ENCODE peak calls at places on chromosomes 5 and 9, in seven cellular contexts. One of them, this sample, is unnamed.

GRCh38 chr9:88322906-88323566 is 65.2 kb upstream of the SPIN1 start:
- DNase-seq in neuronal stem cell: no peak
- DNase-seq in mesenchymal stem cell: peak; percentile 72
- DNase-seq in mesendoderm: no peak
- DNase-seq in trophoblast cell: no peak
- DNase-seq in H1: no peak
- DNase-seq in H9: no peak
- DNase-seq in this sample: peak; percentile 29

GRCh38 chr5:107203231-107203630 is 467.5 kb downstream of the EFNA5 start:
- DNase-seq in trophoblast cell: no peak
- DNase-seq in H1: no peak
- DNase-seq in H9: no peak
- DNase-seq in neuronal stem cell: no peak
- DNase-seq in mesendoderm: no peak
- DNase-seq in mesenchymal stem cell: peak; percentile 8
- DNase-seq in this sample: no peak

GRCh38 chr9:21796768-21797167 is 5.7 kb upstream of the MTAP start:
- DNase-seq in trophoblast cell: peak; percentile 87
- DNase-seq in neuronal stem cell: no peak
- DNase-seq in H1: no peak
- DNase-seq in mesendoderm: no peak
- DNase-seq in mesenchymal stem cell: peak; percentile 15
- DNase-seq in H9: no peak
- DNase-seq in this sample: peak; percentile 76

GRCh38 chr5:154755361-154756202 is at the start of gene LARP1:
- DNase-seq in neuronal stem cell: peak; percentile 45
- DNase-seq in H9: no peak
- DNase-seq in mesenchymal stem cell: no peak
- DNase-seq in H1: no peak
- DNase-seq in trophoblast cell: no peak
- DNase-seq in mesendoderm: peak; percentile 57
- DNase-seq in this sample: peak; percentile 19

GRCh38 chr9:37029304-37029775 is 4.7 kb downstream of the PAX5 start:
- DNase-seq in trophoblast cell: no peak
- DNase-seq in neuronal stem cell: no peak
- DNase-seq in H9: peak; percentile 46
- DNase-seq in mesendoderm: peak; percentile 16
- DNase-seq in mesenchymal stem cell: no peak
- DNase-seq in H1: peak; percentile 61
- DNase-seq in this sample: no peak

GRCh38 chr5:146805099-146805498 is 73.5 kb downstream of the PPP2R2B start:
- DNase-seq in H9: no peak
- DNase-seq in mesendoderm: peak; percentile 21
- DNase-seq in trophoblast cell: no peak
- DNase-seq in neuronal stem cell: no peak
- DNase-seq in mesenchymal stem cell: no peak
- DNase-seq in H1: no peak
- DNase-seq in this sample: no peak

GRCh38 chr5:177509361-177509951 is at the start of gene DOK3:
- DNase-seq in mesendoderm: no peak
- DNase-seq in neuronal stem cell: no peak
- DNase-seq in H9: peak; percentile 55
- DNase-seq in trophoblast cell: no peak
- DNase-seq in H1: no peak
- DNase-seq in mesenchymal stem cell: no peak
- DNase-seq in this sample: no peak

GRCh38 chr9:98879958-98880300 is 63.8 kb upstream of the COL15A1 start:
- DNase-seq in trophoblast cell: no peak
- DNase-seq in mesenchymal stem cell: no peak
- DNase-seq in mesendoderm: no peak
- DNase-seq in H1: no peak
- DNase-seq in neuronal stem cell: no peak
- DNase-seq in H9: no peak
- DNase-seq in this sample: no peak

GRCh38 chr9:107176701-107177100 is 106.4 kb upstream of the RAD23B start:
- DNase-seq in trophoblast cell: no peak
- DNase-seq in H9: no peak
- DNase-seq in mesenchymal stem cell: peak; percentile 94
- DNase-seq in mesendoderm: peak; percentile 33
- DNase-seq in H1: no peak
- DNase-seq in neuronal stem cell: no peak
- DNase-seq in this sample: peak; percentile 28

GRCh38 chr9:126499005-126499910 is 114.5 kb upstream of the LMX1B start:
- DNase-seq in mesenchymal stem cell: peak; percentile 63
- DNase-seq in H9: peak; percentile 63
- DNase-seq in mesendoderm: peak; percentile 64
- DNase-seq in trophoblast cell: no peak
- DNase-seq in neuronal stem cell: peak; percentile 57
- DNase-seq in H1: peak; percentile 79
- DNase-seq in this sample: peak; percentile 17

GRCh38 chr5:51606921-51607320 is 223.7 kb downstream of the ISL1 start:
- DNase-seq in trophoblast cell: no peak
- DNase-seq in H1: no peak
- DNase-seq in H9: no peak
- DNase-seq in neuronal stem cell: no peak
- DNase-seq in mesenchymal stem cell: no peak
- DNase-seq in mesendoderm: no peak
- DNase-seq in this sample: no peak

GRCh38 chr5:78677777-78678668 is 29.5 kb upstream of the LHFPL2 start:
- DNase-seq in H9: no peak
- DNase-seq in H1: no peak
- DNase-seq in neuronal stem cell: no peak
- DNase-seq in mesenchymal stem cell: peak; percentile 91
- DNase-seq in trophoblast cell: peak; percentile 81
- DNase-seq in mesendoderm: peak; percentile 45
- DNase-seq in this sample: peak; percentile 98

GRCh38 chr5:84274585-84275468 is 109.9 kb downstream of the EDIL3 start:
- DNase-seq in H1: peak; percentile 64
- DNase-seq in mesendoderm: peak; percentile 48
- DNase-seq in mesenchymal stem cell: peak; percentile 39
- DNase-seq in trophoblast cell: no peak
- DNase-seq in neuronal stem cell: peak; percentile 4
- DNase-seq in H9: no peak
- DNase-seq in this sample: peak; percentile 28

GRCh38 chr5:170159101-170159698 is 53.5 kb downstream of the FOXI1 start:
- DNase-seq in H1: no peak
- DNase-seq in mesendoderm: no peak
- DNase-seq in H9: no peak
- DNase-seq in neuronal stem cell: no peak
- DNase-seq in trophoblast cell: peak; percentile 47
- DNase-seq in mesenchymal stem cell: peak; percentile 45
- DNase-seq in this sample: peak; percentile 54

GRCh38 chr9:27572566-27572917 is 739 bp downstream of the C9orf72 start:
- DNase-seq in trophoblast cell: peak; percentile 59
- DNase-seq in mesenchymal stem cell: peak; percentile 83
- DNase-seq in neuronal stem cell: no peak
- DNase-seq in H9: no peak
- DNase-seq in mesendoderm: peak; percentile 76
- DNase-seq in H1: no peak
- DNase-seq in this sample: no peak

GRCh38 chr5:133456933-133457402 is 155.4 kb downstream of the FSTL4 start:
- DNase-seq in H1: no peak
- DNase-seq in mesendoderm: no peak
- DNase-seq in trophoblast cell: peak; percentile 68
- DNase-seq in neuronal stem cell: no peak
- DNase-seq in H9: no peak
- DNase-seq in mesenchymal stem cell: no peak
- DNase-seq in this sample: no peak

GRCh38 chr9:8802242-8802641 is 1002.7 kb upstream of the DMAC1 start:
- DNase-seq in mesenchymal stem cell: no peak
- DNase-seq in H9: no peak
- DNase-seq in H1: no peak
- DNase-seq in mesendoderm: no peak
- DNase-seq in trophoblast cell: no peak
- DNase-seq in neuronal stem cell: no peak
- DNase-seq in this sample: no peak

GRCh38 chr5:154485850-154486426 is 7.9 kb upstream of the HAND1 start:
- DNase-seq in mesendoderm: no peak
- DNase-seq in H9: peak; percentile 2
- DNase-seq in neuronal stem cell: no peak
- DNase-seq in H1: no peak
- DNase-seq in trophoblast cell: no peak
- DNase-seq in mesenchymal stem cell: no peak
- DNase-seq in this sample: no peak

GRCh38 chr9:2023532-2023931 is 8.4 kb downstream of the SMARCA2 start:
- DNase-seq in mesenchymal stem cell: no peak
- DNase-seq in mesendoderm: no peak
- DNase-seq in H9: no peak
- DNase-seq in neuronal stem cell: no peak
- DNase-seq in trophoblast cell: no peak
- DNase-seq in H1: no peak
- DNase-seq in this sample: no peak

GRCh38 chr9:80644044-80644443 is 1045.3 kb downstream of the TLE1 start:
- DNase-seq in neuronal stem cell: no peak
- DNase-seq in H9: no peak
- DNase-seq in trophoblast cell: no peak
- DNase-seq in mesenchymal stem cell: no peak
- DNase-seq in H1: no peak
- DNase-seq in mesendoderm: no peak
- DNase-seq in this sample: no peak

GRCh38 chr5:133366966-133367365 is 245.4 kb downstream of the FSTL4 start:
- DNase-seq in H9: no peak
- DNase-seq in mesendoderm: no peak
- DNase-seq in trophoblast cell: no peak
- DNase-seq in H1: no peak
- DNase-seq in mesenchymal stem cell: no peak
- DNase-seq in neuronal stem cell: no peak
- DNase-seq in this sample: no peak

GRCh38 chr9:71632771-71633170 is 135.5 kb downstream of the CEMIP2 start:
- DNase-seq in mesendoderm: no peak
- DNase-seq in neuronal stem cell: no peak
- DNase-seq in trophoblast cell: no peak
- DNase-seq in H1: no peak
- DNase-seq in mesenchymal stem cell: no peak
- DNase-seq in H9: no peak
- DNase-seq in this sample: no peak
- H2BK5ac ChIP-seq in mesendoderm: no peak overlapping the region
- H2BK5ac ChIP-seq in neuronal stem cell: no peak overlapping the region
- H2BK5ac ChIP-seq in trophoblast cell: no peak overlapping the region
- H2BK5ac ChIP-seq in H1: no peak overlapping the region
- H2BK5ac ChIP-seq in mesenchymal stem cell: no peak overlapping the region
- H2BK5ac ChIP-seq in H9: no peak overlapping the region
- H2BK5ac ChIP-seq in this sample: no peak overlapping the region

DNA sequence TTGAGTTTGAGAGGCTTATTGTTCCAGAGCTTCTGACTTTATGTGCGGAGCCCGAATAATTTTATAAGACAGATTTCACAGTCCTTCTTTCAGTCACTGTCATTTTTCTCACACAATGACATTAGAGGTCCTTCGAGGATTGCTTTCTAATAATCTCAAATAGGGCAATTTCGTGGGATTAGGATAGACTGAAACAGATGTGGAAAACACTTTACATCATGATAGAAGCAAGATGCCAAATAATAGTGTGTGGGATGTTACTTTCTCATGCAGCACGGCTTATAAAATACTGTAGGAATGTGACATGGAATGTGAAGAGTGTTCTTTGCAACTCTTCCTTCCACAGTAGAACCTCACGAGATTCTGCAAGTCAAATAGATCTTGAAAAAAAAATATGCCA is 451.3 kb downstream of the SEMA5A start:
- DNase-seq in neuronal stem cell: no peak
- DNase-seq in trophoblast cell: no peak
- DNase-seq in H9: no peak
- DNase-seq in mesendoderm: no peak
- DNase-seq in H1: no peak
- DNase-seq in mesenchymal stem cell: no peak
- DNase-seq in this sample: peak; percentile 61
- H2BK5ac ChIP-seq in neuronal stem cell: no peak overlapping the region
- H2BK5ac ChIP-seq in trophoblast cell: no peak overlapping the region
- H2BK5ac ChIP-seq in H9: no peak overlapping the region
- H2BK5ac ChIP-seq in mesendoderm: no peak overlapping the region
- H2BK5ac ChIP-seq in H1: no peak overlapping the region
- H2BK5ac ChIP-seq in mesenchymal stem cell: no peak overlapping the region
- H2BK5ac ChIP-seq in this sample: no peak overlapping the region

GRCh38 chr5:21687621-21688020 is 1165.5 kb downstream of the CDH12 start:
- DNase-seq in mesenchymal stem cell: no peak
- DNase-seq in H1: no peak
- DNase-seq in mesendoderm: no peak
- DNase-seq in H9: no peak
- DNase-seq in trophoblast cell: no peak
- DNase-seq in neuronal stem cell: no peak
- DNase-seq in this sample: no peak
- H2BK5ac ChIP-seq in mesenchymal stem cell: no peak overlapping the region
- H2BK5ac ChIP-seq in H1: no peak overlapping the region
- H2BK5ac ChIP-seq in mesendoderm: no peak overlapping the region
- H2BK5ac ChIP-seq in H9: no peak overlapping the region
- H2BK5ac ChIP-seq in trophoblast cell: no peak overlapping the region
- H2BK5ac ChIP-seq in neuronal stem cell: no peak overlapping the region
- H2BK5ac ChIP-seq in this sample: no peak overlapping the region

GRCh38 chr9:5873439-5873838 is 17.2 kb upstream of the MLANA start:
- DNase-seq in neuronal stem cell: no peak
- DNase-seq in H9: no peak
- DNase-seq in trophoblast cell: no peak
- DNase-seq in mesendoderm: no peak
- DNase-seq in mesenchymal stem cell: no peak
- DNase-seq in H1: no peak
- DNase-seq in this sample: no peak
- H2BK5ac ChIP-seq in neuronal stem cell: no peak overlapping the region
- H2BK5ac ChIP-seq in H9: no peak overlapping the region
- H2BK5ac ChIP-seq in trophoblast cell: no peak overlapping the region
- H2BK5ac ChIP-seq in mesendoderm: no peak overlapping the region
- H2BK5ac ChIP-seq in mesenchymal stem cell: no peak overlapping the region
- H2BK5ac ChIP-seq in H1: no peak overlapping the region
- H2BK5ac ChIP-seq in this sample: no peak overlapping the region

GRCh38 chr5:124584991-124585715 is 161.3 kb downstream of the ZNF608 start:
- DNase-seq in mesendoderm: no peak
- DNase-seq in H9: no peak
- DNase-seq in neuronal stem cell: no peak
- DNase-seq in mesenchymal stem cell: peak; percentile 32
- DNase-seq in trophoblast cell: no peak
- DNase-seq in H1: no peak
- DNase-seq in this sample: peak; percentile 31
- H2BK5ac ChIP-seq in mesendoderm: no peak overlapping the region
- H2BK5ac ChIP-seq in H9: no peak overlapping the region
- H2BK5ac ChIP-seq in neuronal stem cell: no peak overlapping the region
- H2BK5ac ChIP-seq in mesenchymal stem cell: no peak overlapping the region
- H2BK5ac ChIP-seq in trophoblast cell: peak overlapping the region; percentile 18
- H2BK5ac ChIP-seq in H1: peak overlapping the region; percentile 27
- H2BK5ac ChIP-seq in this sample: no peak overlapping the region

DNA sequence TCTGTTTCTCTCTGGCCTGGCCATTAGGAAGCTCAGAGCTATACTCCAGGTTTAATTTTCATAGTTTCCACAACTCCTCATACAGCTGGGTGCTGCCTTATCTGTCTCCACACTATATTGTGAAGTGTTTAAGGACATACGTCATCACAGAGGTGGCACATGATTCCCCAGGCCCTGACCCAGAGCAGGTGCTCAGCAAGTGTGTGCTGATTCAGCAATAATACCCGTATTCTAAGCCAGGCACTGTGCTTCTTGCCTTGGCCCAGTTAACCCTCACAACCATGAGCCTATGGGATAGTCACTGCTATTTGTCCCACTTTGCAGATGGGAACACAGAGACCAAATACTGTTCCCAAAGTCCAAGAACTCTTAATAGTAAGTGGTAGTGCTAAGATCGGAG is 93.5 kb upstream of the SMIM23 start:
- DNase-seq in H9: peak; percentile 9
- DNase-seq in mesendoderm: no peak
- DNase-seq in neuronal stem cell: no peak
- DNase-seq in mesenchymal stem cell: no peak
- DNase-seq in trophoblast cell: no peak
- DNase-seq in H1: no peak
- DNase-seq in this sample: no peak
- H2BK5ac ChIP-seq in H9: no peak overlapping the region
- H2BK5ac ChIP-seq in mesendoderm: no peak overlapping the region
- H2BK5ac ChIP-seq in neuronal stem cell: no peak overlapping the region
- H2BK5ac ChIP-seq in mesenchymal stem cell: no peak overlapping the region
- H2BK5ac ChIP-seq in trophoblast cell: no peak overlapping the region
- H2BK5ac ChIP-seq in H1: no peak overlapping the region
- H2BK5ac ChIP-seq in this sample: no peak overlapping the region

GRCh38 chr5:62576570-62577172 is 1.9 kb upstream of the LRRC70 start:
- DNase-seq in mesenchymal stem cell: no peak
- DNase-seq in neuronal stem cell: no peak
- DNase-seq in mesendoderm: no peak
- DNase-seq in H9: no peak
- DNase-seq in H1: no peak
- DNase-seq in trophoblast cell: no peak
- DNase-seq in this sample: no peak
- H2BK5ac ChIP-seq in mesenchymal stem cell: no peak overlapping the region
- H2BK5ac ChIP-seq in neuronal stem cell: no peak overlapping the region
- H2BK5ac ChIP-seq in mesendoderm: no peak overlapping the region
- H2BK5ac ChIP-seq in H9: no peak overlapping the region
- H2BK5ac ChIP-seq in H1: no peak overlapping the region
- H2BK5ac ChIP-seq in trophoblast cell: no peak overlapping the region
- H2BK5ac ChIP-seq in this sample: no peak overlapping the region

This sample was measured in IMR-90.